ENCODE peak calls at places on chromosomes 5 and 9, in seven cellular contexts. S is cardiac muscle cell, X is tibial artery, P is lower leg skin, I is GM12864, Z is upper lobe of left lung, N is fibroblast of pulmonary artery. Y is an unnamed sample.
A peak's percentile ranks its signal among the peaks of the same experiment; 100 is the strongest.

GRCh38 chr9:35335164-35335563 is 154.7 kb upstream of the RUSC2 start:
- DNase-seq in I (no peak), Z (no peak), S (no peak), P (no peak), X (no peak), N (peak; percentile 71), Y (no peak)

GRCh38 chr9:128121924-128122808 is 5.4 kb downstream of the PTGES2 start:
- DNase-seq in P (no peak), S (no peak), N (no peak), Z (no peak), I (no peak), X (peak; percentile 59), Y (no peak)

GRCh38 chr5:176424181-176424580 is 7.8 kb upstream of the CLTB start:
- DNase-seq in Z (no peak), I (no peak), N (no peak), X (no peak), S (no peak), P (no peak), Y (no peak)

GRCh38 chr5:120405923-120406322 is 58.2 kb upstream of the PRR16 start:
- DNase-seq in S (no peak), I (no peak), X (no peak), P (no peak), Z (no peak), N (peak; percentile 78), Y (no peak)

GRCh38 chr5:109310315-109310714 is 99.5 kb downstream of the PJA2 start:
- DNase-seq in Z (no peak), I (no peak), X (no peak), S (no peak), P (no peak), N (no peak), Y (no peak)

GRCh38 chr9:95053611-95054440 is 263.7 kb downstream of the FANCC start:
- DNase-seq in N (peak; percentile 38), P (no peak), Z (no peak), X (no peak), I (no peak), S (no peak), Y (no peak)

GRCh38 chr5:180612683-180613082 is 21.4 kb upstream of the SCGB3A1 start:
- DNase-seq in Z (peak; percentile 56), N (no peak), S (no peak), P (no peak), I (no peak), X (no peak), Y (no peak)

GRCh38 chr5:124349931-124350330 is 396.5 kb downstream of the ZNF608 start:
- DNase-seq in X (no peak), N (no peak), P (no peak), S (no peak), Z (no peak), I (no peak), Y (no peak)

GRCh38 chr5:126492939-126493338 is 69.7 kb downstream of the GRAMD2B start:
- DNase-seq in S (no peak), Z (no peak), I (no peak), N (peak; percentile 44), P (no peak), X (no peak), Y (no peak)

GRCh38 chr5:59328801-59329296 is 564.7 kb downstream of the PDE4D start:
- DNase-seq in P (no peak), N (peak; percentile 68), X (no peak), Z (no peak), I (no peak), S (peak; percentile 28), Y (no peak)

GRCh38 chr9:73202992-73203391 is 51.3 kb downstream of the ANXA1 start:
- DNase-seq in X (no peak), S (peak; percentile 3), Z (no peak), P (no peak), N (no peak), I (no peak), Y (no peak)

GRCh38 chr9:126465977-126466376 is 139.3 kb downstream of the MVB12B start:
- DNase-seq in X (no peak), N (no peak), Z (no peak), I (no peak), P (peak; percentile 72), S (no peak), Y (no peak)

GRCh38 chr9:129999123-129999510 is 43.9 kb downstream of the FNBP1 start:
- DNase-seq in N (no peak), I (no peak), Z (no peak), P (no peak), X (no peak), S (no peak), Y (no peak)

GRCh38 chr5:56818409-56819026 is 3.2 kb downstream of the MAP3K1 start:
- DNase-seq in I (no peak), Z (no peak), X (no peak), S (no peak), P (no peak), N (peak; percentile 61), Y (no peak)

DNA sequence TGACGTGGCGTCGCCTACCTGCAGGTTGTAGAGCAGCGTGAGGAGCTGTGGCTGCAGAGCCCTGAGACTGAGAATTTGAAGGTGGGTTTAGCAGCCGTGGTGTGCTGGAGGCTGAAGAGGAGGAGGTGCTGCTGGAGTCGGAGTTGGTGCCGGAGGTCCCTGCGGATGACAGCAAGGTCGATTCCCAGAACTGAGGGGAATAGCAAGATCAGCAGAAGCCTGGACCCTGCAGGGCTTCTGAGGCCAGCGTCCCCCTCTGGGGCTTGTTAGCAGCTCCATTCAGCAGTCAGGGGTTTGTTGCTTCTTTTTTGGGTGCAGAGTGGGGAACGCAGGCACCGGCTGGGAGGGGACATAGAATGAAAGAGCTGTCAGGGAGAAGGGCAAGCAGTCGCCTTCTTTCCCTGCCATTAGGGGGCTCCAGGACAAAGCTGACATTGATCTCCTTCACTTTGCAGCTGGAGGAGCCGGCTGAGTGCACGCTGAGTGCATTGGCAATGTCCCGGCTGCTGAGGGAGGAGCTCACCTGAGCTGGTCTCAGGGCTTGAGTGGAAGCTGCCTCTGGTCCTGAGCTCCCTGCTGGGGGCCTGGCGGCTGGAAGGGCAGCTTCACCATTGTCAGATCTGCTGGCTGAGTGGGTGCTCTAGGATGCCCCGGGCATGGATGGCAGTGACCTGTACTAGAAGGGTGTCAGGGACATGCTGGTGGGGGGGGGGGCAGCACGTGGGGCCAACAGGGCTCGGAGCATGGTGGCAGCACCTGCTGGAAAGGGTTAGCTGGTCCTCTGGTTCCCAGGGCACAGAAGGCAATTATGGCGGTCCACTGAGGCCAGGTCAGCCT is 20.8 kb downstream of the OBP2B start:
- DNase-seq in N (peak; percentile 7), Z (no peak), S (peak; percentile 62), I (no peak), P (peak; percentile 77), X (no peak), Y (peak; percentile 40)
- TF ChIP-seq CTCF in N (peak; percentile 28), Z (no peak), S (peak; percentile 26), I (peak; percentile 34), P (no peak), X (no peak), Y (peak; percentile 21)

DNA sequence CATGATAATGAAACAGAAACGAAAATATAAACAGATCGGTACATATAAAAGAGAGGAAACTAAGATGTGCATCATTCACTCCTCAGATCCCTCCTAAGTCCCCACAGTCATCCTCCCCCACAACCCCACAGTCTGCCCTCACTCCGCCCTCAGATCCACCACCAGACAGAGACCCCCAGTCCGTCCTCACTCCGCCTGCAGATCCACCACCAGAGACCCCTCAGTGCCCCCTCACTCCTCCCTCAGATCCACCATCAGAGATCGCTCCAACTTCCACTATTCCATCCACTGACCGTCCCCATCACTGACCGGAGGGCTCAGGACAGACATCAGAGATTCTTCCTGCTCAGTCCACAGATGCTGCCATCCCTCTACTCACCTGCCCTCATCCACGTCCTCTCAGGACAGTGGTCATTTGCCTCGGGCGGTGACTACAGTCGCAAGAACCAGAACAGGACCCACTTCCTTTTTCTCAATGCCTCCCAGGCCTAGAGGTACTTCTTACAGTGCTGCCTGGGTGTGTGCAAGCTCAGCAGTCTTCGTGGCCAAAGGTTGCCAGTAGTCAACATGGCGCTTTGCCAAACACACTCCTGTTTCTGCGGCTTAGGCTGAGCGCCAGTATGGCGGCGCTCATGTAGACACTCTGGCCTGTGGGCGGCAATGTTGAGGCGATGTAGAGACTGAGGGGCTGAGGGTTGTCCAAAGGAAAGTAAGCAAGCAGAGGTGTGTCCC is 8.3 kb upstream of the SPATA31C1 start:
- DNase-seq in S (no peak), N (no peak), X (no peak), Z (no peak), P (peak; percentile 59), I (no peak), Y (no peak)
- TF ChIP-seq CTCF in S (no peak), N (no peak), X (no peak), Z (no peak), P (no peak), I (no peak), Y (no peak)

DNA sequence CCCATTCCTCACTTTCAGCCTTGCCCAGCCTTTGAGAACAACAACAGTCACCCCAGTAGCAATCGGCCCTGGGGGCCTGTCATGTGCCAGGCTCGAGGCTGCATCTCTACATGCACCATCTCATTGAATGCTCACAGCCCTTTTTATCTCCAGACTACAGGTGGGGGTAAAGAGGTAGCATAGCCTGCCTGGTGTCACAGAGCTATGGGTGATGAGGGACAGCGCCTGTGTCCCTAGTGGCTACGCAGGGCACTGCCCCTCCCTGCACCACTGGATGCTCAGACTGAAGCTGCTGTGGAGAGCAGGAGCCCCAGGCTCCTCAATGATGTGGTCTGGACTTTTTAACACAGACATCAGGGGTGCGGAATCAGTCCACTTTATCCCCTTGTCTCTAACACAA is 2.8 kb downstream of the CAMK2A start:
- DNase-seq in P (no peak), S (peak; percentile 66), I (no peak), Z (no peak), X (no peak), N (no peak), Y (no peak)
- TF ChIP-seq CTCF in P (no peak), S (peak; percentile 22), I (peak; percentile 55), Z (peak; percentile 12), X (no peak), N (peak; percentile 20), Y (peak; percentile 20)

GRCh38 chr9:114264806-114265550 is 57.9 kb upstream of the ORM1 start:
- DNase-seq in P (no peak), X (no peak), I (no peak), N (no peak), S (no peak), Z (no peak), Y (no peak)

GRCh38 chr9:114261026-114261425 is 61.9 kb upstream of the ORM1 start:
- DNase-seq in X (no peak), I (no peak), P (no peak), S (no peak), Z (no peak), N (no peak), Y (no peak)

GRCh38 chr9:114261987-114262386 is 60.9 kb upstream of the ORM1 start:
- DNase-seq in N (no peak), Z (no peak), I (no peak), P (no peak), S (no peak), X (no peak), Y (no peak)

GRCh38 chr9:114266969-114267368 is 55.9 kb upstream of the ORM1 start:
- DNase-seq in I (no peak), N (peak; percentile 59), S (no peak), P (no peak), X (no peak), Z (no peak), Y (no peak)

DNA sequence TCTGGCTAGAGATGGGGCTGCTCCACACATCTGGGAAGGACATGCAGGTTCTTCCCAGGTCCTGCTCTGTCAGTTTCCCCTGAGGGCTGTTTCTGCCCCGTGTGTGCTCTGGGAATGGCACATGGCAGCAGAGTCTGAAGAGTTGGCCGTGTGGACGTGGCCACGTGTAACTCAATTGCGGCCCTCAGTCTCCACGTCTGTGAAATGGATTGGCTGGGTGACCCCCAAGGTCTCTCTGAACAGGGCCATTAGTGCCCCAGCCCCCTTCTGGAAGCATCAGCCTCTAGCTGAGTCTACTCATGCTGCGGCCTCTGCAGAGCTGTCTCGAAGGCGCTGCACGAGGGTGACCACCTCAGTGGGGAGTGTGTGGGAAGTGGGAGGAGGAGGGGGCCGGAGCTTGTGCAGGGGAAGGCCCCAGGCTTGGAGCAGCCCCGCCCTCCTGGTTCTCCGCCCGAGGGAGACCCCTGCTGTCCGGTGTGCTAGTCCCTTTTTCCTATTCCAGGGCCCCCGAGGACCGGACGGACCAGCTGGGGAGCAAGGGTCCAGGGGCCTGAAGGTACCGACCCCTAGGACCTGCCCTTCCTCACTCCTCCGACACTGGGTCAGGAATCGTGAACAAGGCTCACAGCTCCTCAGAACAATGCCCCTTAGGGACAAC is 58.9 kb upstream of the ORM1 start:
- DNase-seq in N (no peak), S (peak; percentile 52), P (no peak), I (no peak), X (no peak), Z (no peak), Y (no peak)
- TF ChIP-seq CTCF in N (no peak), S (peak; percentile 32), P (no peak), I (no peak), X (peak; percentile 33), Z (no peak), Y (peak; percentile 2)

Y was measured in GM10248.